ENCODE peak calls at places on chromosomes 3 and 15, in seven cellular contexts. L, D, F, Q, C, V and E are unnamed samples.

GRCh38 chr15:98760112-98760826 is 111.9 kb downstream of the IGF1R start:
- DNase-seq in L (no peak), D (no peak), F (no peak), Q (no peak), C (no peak), V (no peak), E (no peak)

GRCh38 chr15:100861511-100861991 is 18.1 kb upstream of the ALDH1A3 start:
- DNase-seq in L (no peak), D (no peak), F (no peak), Q (no peak), C (no peak), V (no peak), E (no peak)

GRCh38 chr3:36606871-36607765 is 157.2 kb downstream of the DCLK3 start:
- DNase-seq in L (no peak), D (no peak), F (peak; percentile 40), Q (no peak), C (no peak), V (no peak), E (no peak)

GRCh38 chr15:49863431-49864205 is 242.8 kb downstream of the DTWD1 start:
- DNase-seq in L (no peak), D (no peak), F (no peak), Q (no peak), C (no peak), V (no peak), E (no peak)

GRCh38 chr3:131608296-131608695 is 105.5 kb upstream of the MRPL3 start:
- DNase-seq in L (no peak), D (no peak), F (no peak), Q (no peak), C (no peak), V (peak; percentile 17), E (no peak)

GRCh38 chr3:32969656-32970055 is 18.2 kb downstream of the CCR4 start:
- DNase-seq in L (no peak), D (no peak), F (no peak), Q (no peak), C (peak; percentile 13), V (no peak), E (peak; percentile 59)

GRCh38 chr3:74537164-74537563 is 77.3 kb downstream of the CNTN3 start:
- DNase-seq in L (no peak), D (no peak), F (no peak), Q (no peak), C (no peak), V (no peak), E (no peak)

GRCh38 chr15:66503780-66504562 is 684 bp downstream of the RPL4 start:
- DNase-seq in L (no peak), D (peak; percentile 32), F (no peak), Q (no peak), C (no peak), V (no peak), E (no peak)

GRCh38 chr15:59819047-59819446 is 129.9 kb upstream of the BNIP2 start:
- DNase-seq in L (no peak), D (no peak), F (no peak), Q (no peak), C (no peak), V (no peak), E (no peak)

GRCh38 chr3:99439892-99440291 is 198.5 kb upstream of the COL8A1 start:
- DNase-seq in L (no peak), D (no peak), F (no peak), Q (no peak), C (no peak), V (no peak), E (no peak)

GRCh38 chr15:39188930-39189329 is 391.9 kb upstream of the THBS1 start:
- DNase-seq in L (peak; percentile 44), D (no peak), F (no peak), Q (no peak), C (peak; percentile 13), V (no peak), E (peak; percentile 37)

GRCh38 chr3:190666801-190667200 is 152.9 kb downstream of the IL1RAP start:
- DNase-seq in L (no peak), D (no peak), F (no peak), Q (no peak), C (no peak), V (no peak), E (no peak)

GRCh38 chr3:194512895-194513601 is 26.2 kb upstream of the ATP13A3 start:
- DNase-seq in L (no peak), D (no peak), F (no peak), Q (no peak), C (no peak), V (no peak), E (peak; percentile 77)

GRCh38 chr15:57651445-57651844 is 55.1 kb upstream of the POLR2M start:
- DNase-seq in L (no peak), D (no peak), F (no peak), Q (no peak), C (no peak), V (no peak), E (no peak)

GRCh38 chr3:4957978-4958377 is 21.3 kb upstream of the BHLHE40 start:
- DNase-seq in L (no peak), D (no peak), F (no peak), Q (no peak), C (no peak), V (no peak), E (no peak)

GRCh38 chr3:107271787-107272387 is 105.4 kb upstream of the CCDC54 start:
- DNase-seq in L (peak; percentile 19), D (no peak), F (peak; percentile 36), Q (no peak), C (peak; percentile 11), V (no peak), E (peak; percentile 18)

GRCh38 chr15:55277116-55277564 is 12.5 kb downstream of the RAB27A start:
- DNase-seq in L (no peak), D (no peak), F (no peak), Q (no peak), C (no peak), V (peak; percentile 84), E (no peak)

DNA sequence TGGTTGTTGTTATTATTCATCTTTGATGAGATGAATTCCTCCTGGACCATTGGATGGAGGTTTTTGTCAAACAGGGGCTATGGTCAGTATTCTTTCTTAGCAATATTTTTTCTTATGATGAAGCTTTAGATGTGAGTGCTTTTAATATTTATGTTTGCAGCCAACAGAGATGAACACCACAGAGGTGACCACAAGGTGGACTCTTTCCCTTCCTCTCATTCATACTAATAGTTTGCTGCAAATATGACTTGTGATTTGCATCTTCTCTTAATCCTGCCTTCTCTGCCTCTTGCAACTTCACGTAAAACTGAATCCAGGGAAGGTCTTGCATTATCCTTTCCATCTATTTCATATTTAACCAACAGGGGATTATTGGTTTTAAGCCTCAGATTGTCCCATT is 473.1 kb upstream of the UBE2E2 start:
- DNase-seq in L (no peak), D (no peak), F (peak; percentile 6), Q (no peak), C (peak; percentile 12), V (no peak), E (no peak)
- TF ChIP-seq JUND in L (no peak), D (no peak), F (no peak), Q (no peak), C (no peak), V (no peak), E (no peak)

DNA sequence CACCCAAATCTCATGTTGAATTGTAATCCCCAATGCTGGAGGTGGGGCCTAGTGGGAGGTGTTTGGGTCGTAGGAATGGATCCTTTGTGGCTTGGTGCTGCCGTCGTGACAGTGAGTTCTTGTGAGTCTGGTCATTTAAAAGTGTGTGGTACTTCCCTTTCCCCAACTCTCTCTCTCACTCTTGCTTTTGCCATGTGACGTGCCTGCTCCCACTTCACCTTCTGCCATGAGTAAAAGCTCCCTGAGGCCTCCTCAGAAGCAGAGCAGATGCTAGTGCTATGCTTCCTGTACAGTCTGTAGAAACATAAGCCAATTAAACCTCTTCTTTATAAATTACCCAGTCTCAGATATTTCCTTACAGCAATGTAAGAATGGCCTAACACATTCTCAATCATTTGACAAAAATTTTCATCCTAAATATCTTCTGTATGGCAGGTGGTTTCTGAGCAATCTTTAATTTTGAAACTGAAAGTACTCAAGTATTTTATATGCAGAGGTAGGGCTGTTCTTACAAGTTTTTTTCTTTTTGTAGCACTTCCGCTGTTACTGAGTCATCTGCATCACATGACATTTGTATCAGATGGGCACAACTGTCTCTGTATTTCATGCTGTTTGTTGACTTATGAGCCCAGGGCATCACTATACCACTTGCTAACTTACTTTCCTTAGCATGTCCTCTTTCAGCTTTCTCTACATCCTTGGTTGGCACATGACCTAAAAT is 8.8 kb downstream of the RPL39L start:
- DNase-seq in L (no peak), D (no peak), F (no peak), Q (no peak), C (no peak), V (no peak), E (no peak)
- TF ChIP-seq JUND in L (no peak), D (no peak), F (no peak), Q (no peak), C (no peak), V (no peak), E (no peak)

GRCh38 chr3:102151935-102152334 is 282.9 kb upstream of the ZPLD1 start:
- DNase-seq in L (no peak), D (no peak), F (no peak), Q (no peak), C (no peak), V (no peak), E (no peak)

GRCh38 chr3:102143536-102143935 is 291.3 kb upstream of the ZPLD1 start:
- DNase-seq in L (no peak), D (no peak), F (no peak), Q (no peak), C (no peak), V (no peak), E (no peak)

GRCh38 chr3:102144063-102144462 is 290.8 kb upstream of the ZPLD1 start:
- DNase-seq in L (no peak), D (no peak), F (no peak), Q (no peak), C (no peak), V (no peak), E (no peak)

GRCh38 chr3:102148598-102149302 is 286.1 kb upstream of the ZPLD1 start:
- DNase-seq in L (no peak), D (no peak), F (no peak), Q (no peak), C (no peak), V (no peak), E (no peak)
- TF ChIP-seq JUND in L (no peak), D (no peak), F (no peak), Q (no peak), C (no peak), V (no peak), E (no peak)

DNA sequence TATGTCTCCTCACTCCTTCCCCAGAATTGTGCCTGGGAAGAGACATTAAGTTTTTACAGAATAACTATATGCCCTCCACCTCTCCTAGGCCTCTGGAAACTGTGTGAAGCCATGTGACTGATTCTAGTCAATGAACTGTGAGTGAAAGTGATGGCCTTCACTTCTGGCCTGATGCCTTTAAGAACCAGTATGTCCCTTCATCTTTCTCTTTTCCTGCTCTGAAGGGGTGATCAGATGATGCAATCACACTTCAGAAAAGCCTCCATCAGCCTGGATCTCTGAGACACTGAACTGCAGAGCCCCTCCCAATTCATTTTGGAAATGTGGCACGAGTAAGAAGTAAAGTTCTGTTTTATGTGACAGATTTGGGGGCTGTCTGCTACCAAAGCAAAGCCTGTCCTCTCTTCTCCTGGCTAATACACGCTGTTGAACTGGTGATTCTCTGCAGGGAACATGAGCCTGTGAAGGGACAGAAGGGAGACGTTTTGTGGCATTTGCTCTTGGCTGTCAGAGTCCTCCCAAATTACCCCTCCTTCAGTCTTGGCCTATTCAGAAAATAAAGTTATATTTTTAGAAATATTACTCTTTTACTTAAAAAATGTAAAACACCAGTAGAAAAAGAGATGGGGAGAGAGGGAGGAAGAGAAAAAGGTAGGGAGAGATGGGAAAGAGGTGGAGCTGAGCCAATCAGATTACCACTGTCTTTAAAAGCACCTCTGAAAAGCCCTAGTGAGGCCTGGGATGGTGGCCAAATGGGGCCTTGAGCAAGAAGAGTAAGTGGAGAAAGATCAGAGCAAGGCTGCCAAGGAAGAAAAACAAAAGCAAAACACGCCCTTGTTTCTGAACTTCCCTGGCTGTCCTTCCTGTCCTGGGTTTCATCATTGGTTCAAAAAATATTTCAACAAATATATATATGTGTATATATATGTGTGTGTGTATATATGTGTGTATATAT is 40.9 kb upstream of the RYK start:
- DNase-seq in L (no peak), D (no peak), F (no peak), Q (peak; percentile 26), C (no peak), V (no peak), E (no peak)
- TF ChIP-seq JUND in L (no peak), D (no peak), F (no peak), Q (no peak), C (no peak), V (no peak), E (no peak)